ENCODE peak calls at places on chromosomes 16 and 17, in five cellular contexts. X is tibial artery; H is esophagus muscularis mucosa; N is RWPE1; V is CD8-positive, alpha-beta T cell. O is an unnamed sample.

GRCh38 chr16:13858873-13859580 is 60.9 kb upstream of the ERCC4 start:
- DNase-seq in X (no peak), H (no peak), N (no peak), V (no peak), O (no peak)

GRCh38 chr17:79154951-79155557 is 80.4 kb downstream of the ENGASE start:
- DNase-seq in X (no peak), H (no peak), N (no peak), V (no peak), O (no peak)

GRCh38 chr17:36641331-36641876 is 40.0 kb downstream of the MRM1 start:
- DNase-seq in X (no peak), H (no peak), N (no peak), V (no peak), O (no peak)

GRCh38 chr16:67949645-67950044 is 5.7 kb upstream of the LCAT start:
- DNase-seq in X (no peak), H (no peak), N (no peak), V (no peak), O (no peak)

GRCh38 chr17:63246344-63246743 is 199.8 kb downstream of the CYB561 start:
- DNase-seq in X (no peak), H (no peak), N (no peak), V (no peak), O (no peak)

GRCh38 chr17:50841949-50842354 is 6.6 kb downstream of the WFIKKN2 start:
- DNase-seq in X (peak), H (no peak), N (peak), V (peak), O (peak)

GRCh38 chr17:40086150-40087044 is 14.0 kb downstream of the NR1D1 start:
- DNase-seq in X (peak), H (no peak), N (no peak), V (peak), O (no peak)

GRCh38 chr17:4175921-4176802 is 33.2 kb downstream of the CYB5D2 start:
- DNase-seq in X (no peak), H (no peak), N (no peak), V (peak), O (no peak)

GRCh38 chr17:50184611-50185398 is 16.6 kb downstream of the COL1A1 start:
- DNase-seq in X (peak), H (no peak), N (peak), V (peak), O (no peak)

GRCh38 chr16:85835956-85836705 is 36.6 kb downstream of the COX4I1 start:
- DNase-seq in X (no peak), H (no peak), N (no peak), V (no peak), O (no peak)

GRCh38 chr17:46950997-46951621 is 27.9 kb downstream of the RPRML start:
- DNase-seq in X (no peak), H (no peak), N (no peak), V (no peak), O (no peak)

GRCh38 chr16:2270070-2270462 is 2.1 kb upstream of the RNPS1 start:
- DNase-seq in X (no peak), H (no peak), N (no peak), V (no peak), O (no peak)

GRCh38 chr16:71712501-71712900 is 12.0 kb downstream of the PHLPP2 start:
- DNase-seq in X (no peak), H (no peak), N (no peak), V (no peak), O (no peak)

GRCh38 chr16:47311738-47312505 is 148.9 kb downstream of the ITFG1 start:
- DNase-seq in X (no peak), H (no peak), N (peak), V (no peak), O (no peak)

GRCh38 chr17:1783834-1784611 is 22.2 kb downstream of the SERPINF1 start:
- DNase-seq in X (peak), H (peak), N (peak), V (no peak), O (peak)

GRCh38 chr17:3926860-3927627 is 10.8 kb upstream of the P2RX1 start:
- DNase-seq in X (no peak), H (no peak), N (no peak), V (no peak), O (no peak)

DNA sequence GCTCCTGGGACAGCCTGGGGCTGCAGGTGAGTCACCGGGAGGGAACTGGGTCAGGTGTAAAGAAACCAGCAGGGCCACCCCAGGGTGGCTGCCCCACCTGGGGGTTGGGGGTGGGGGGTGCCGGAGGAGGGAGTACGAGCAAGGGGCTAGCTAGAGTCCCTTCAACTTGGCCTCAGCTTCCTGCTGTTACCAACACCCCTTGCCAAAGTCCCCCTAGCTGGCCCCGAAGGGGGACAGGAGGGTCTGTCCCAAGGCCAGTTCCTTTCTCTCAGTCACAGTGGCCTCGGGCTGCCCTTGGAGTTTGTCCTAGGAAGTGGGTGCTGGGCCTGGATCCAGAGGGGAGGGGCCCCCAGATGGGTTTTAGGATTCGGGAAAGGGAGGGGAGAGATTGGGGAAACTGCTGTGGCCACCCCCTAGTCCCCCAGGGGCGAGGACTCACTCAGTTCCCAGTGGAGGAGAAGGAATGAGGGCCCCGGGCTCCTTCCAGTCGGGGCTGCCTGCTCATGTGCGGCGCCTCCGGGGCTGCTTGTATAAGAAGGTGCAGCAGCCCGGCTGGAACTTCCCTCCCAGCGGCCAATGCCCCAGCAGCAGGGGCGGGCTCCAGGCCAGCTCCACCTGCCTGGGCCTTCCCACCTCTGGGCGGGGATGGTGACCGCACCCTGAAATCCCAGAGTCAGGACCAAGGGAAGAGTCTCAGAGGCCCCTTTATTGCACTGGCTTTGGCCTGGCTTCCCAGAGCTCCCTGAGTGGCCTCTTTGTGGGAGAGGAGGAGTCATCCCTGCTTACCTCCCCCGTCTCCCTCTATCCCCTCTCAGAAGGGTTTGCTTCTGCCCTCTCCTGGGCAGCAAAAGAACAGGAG is 7.3 kb downstream of the ARHGAP27 start:
- DNase-seq in X (no peak), H (no peak), N (peak), V (no peak), O (no peak)
- H3K27ac ChIP-seq in X (no peak), H (no peak), N (peak), V (no peak), O (no peak)

GRCh38 chr17:81187586-81188490 is 21.8 kb upstream of the AATK start:
- DNase-seq in X (no peak), H (no peak), N (no peak), V (peak), O (no peak)

GRCh38 chr17:81186203-81186602 is 20.2 kb upstream of the AATK start:
- DNase-seq in X (no peak), H (no peak), N (no peak), V (peak), O (no peak)

GRCh38 chr17:81188491-81188840 is 22.4 kb upstream of the AATK start:
- DNase-seq in X (no peak), H (no peak), N (no peak), V (peak), O (no peak)

GRCh38 chr17:81189016-81189415 is 23.0 kb upstream of the AATK start:
- DNase-seq in X (no peak), H (no peak), N (no peak), V (peak), O (no peak)

GRCh38 chr17:81187120-81187519 is 21.1 kb upstream of the AATK start:
- DNase-seq in X (no peak), H (no peak), N (no peak), V (no peak), O (no peak)
- H3K27ac ChIP-seq in X (no peak), H (no peak), N (peak), V (no peak), O (no peak)

GRCh38 chr16:55089600-55089999 is 158.9 kb downstream of the IRX5 start:
- DNase-seq in X (no peak), H (no peak), N (no peak), V (no peak), O (no peak)

GRCh38 chr16:55088098-55088497 is 157.4 kb downstream of the IRX5 start:
- DNase-seq in X (no peak), H (no peak), N (no peak), V (no peak), O (no peak)

GRCh38 chr16:55091871-55092230 is 161.2 kb downstream of the IRX5 start:
- DNase-seq in X (no peak), H (no peak), N (no peak), V (no peak), O (no peak)

GRCh38 chr16:55091213-55091870 is 160.7 kb downstream of the IRX5 start:
- DNase-seq in X (no peak), H (no peak), N (no peak), V (no peak), O (no peak)
- H3K27ac ChIP-seq in X (peak), H (no peak), N (no peak), V (no peak), O (no peak)

DNA sequence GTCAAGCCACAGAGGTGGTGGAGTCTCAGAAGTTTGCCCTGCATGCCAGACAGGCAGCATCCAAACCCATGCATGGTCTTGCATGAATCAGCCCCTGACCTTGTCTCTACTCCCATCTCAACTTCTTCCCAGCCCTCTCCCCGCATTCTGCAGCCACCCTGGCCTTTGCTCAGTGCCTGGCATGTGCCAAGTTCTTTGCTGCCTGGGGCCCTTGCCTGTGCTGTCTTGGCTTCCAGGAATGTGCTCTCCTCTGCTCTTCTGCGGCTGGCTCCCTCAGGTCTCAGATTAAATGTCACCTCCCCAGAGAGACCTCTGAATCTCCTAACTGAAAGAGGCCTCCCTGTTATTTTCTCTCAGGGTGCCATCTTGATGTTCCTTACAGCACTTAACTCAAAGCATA is 17.6 kb downstream of the DRC3 start:
- DNase-seq in X (no peak), H (no peak), N (no peak), V (no peak), O (peak)
- H3K27ac ChIP-seq in X (no peak), H (no peak), N (peak), V (no peak), O (peak)

GRCh38 chr17:38896373-38896954 is 26.6 kb downstream of the LASP1 start:
- DNase-seq in X (no peak), H (no peak), N (no peak), V (no peak), O (no peak)
- H3K27ac ChIP-seq in X (peak), H (peak), N (peak), V (peak), O (peak)

DNA sequence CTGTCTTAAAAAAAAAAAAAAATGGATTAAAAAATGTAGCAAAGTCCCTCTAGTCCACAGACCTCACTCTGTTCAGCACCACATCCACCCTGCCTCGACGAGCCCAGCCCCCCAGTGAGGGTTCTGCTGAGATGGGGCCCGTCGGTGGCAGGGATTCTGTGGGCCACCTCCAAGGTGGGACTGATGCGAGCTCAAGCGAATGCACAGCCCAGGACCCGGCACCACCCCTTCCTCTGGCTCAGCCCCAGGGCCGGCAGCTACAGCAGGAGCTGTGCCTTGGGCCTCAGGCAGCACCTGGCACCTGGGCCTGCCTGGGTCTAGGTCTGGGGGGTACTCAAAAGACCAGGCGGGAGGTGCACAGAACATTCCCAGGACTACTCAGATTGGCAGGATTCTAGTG is 59.5 kb downstream of the ZNF778 start:
- DNase-seq in X (no peak), H (no peak), N (no peak), V (peak), O (no peak)
- H3K27ac ChIP-seq in X (no peak), H (no peak), N (peak), V (no peak), O (no peak)

GRCh38 chr17:68987966-68988365 is 32.8 kb upstream of the ABCA8 start:
- DNase-seq in X (no peak), H (no peak), N (no peak), V (no peak), O (no peak)
- H3K27ac ChIP-seq in X (no peak), H (no peak), N (no peak), V (no peak), O (no peak)

GRCh38 chr16:83308414-83308813 is 499.4 kb upstream of the HSBP1 start:
- DNase-seq in X (no peak), H (no peak), N (no peak), V (no peak), O (no peak)
- H3K27ac ChIP-seq in X (peak), H (no peak), N (no peak), V (no peak), O (no peak)

GRCh38 chr16:4390266-4391260 is 18.9 kb downstream of the VASN start:
- DNase-seq in X (no peak), H (no peak), N (no peak), V (no peak), O (no peak)
- H3K27ac ChIP-seq in X (peak), H (no peak), N (peak), V (no peak), O (peak)

DNA sequence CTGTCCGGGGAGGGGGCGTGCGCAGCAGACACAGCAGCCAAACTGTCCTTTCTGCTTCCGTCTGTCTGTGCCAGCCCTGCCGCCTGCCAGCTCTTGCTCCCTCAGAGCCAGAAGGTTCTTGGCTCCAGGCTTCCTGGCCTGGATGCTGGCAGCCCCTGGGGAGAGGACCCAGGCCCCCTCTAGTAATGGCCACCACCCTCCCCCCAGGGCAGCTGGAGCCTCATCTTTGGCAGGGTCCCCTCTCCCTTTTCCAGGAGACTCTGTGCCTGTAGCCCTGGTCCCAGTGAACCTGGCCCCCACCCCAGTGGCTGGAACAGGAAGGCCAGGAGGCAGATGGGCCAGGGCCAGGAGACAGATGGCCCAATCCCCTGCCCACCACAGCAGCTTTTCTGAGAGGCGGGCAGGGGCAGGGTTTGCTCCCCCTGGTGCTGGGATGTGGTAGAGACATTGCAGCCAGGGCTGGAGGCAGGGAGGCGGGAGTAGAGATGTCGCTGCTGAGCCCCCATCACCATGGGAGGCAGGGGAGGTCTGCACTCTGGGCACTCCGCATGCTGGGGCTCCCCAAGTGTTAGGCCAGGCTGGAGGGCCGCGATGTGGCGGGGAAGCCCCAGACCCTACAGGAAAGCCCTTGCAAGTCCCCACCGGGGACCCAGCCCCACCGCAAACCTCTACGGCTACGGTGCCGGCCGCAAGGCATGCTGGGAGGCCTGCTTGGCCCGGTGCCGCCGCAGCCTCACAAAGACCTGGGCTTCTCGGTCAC is 16.7 kb downstream of the UNC13D start:
- DNase-seq in X (peak), H (no peak), N (peak), V (peak), O (no peak)
- H3K27ac ChIP-seq in X (peak), H (peak), N (peak), V (peak), O (peak)

O was measured in gastrocnemius medialis.